ENCODE peak calls at places on chromosome 17, in four cellular contexts. S, Q, B and L are unnamed samples.

GRCh38 chr17:6666077-6666521 is 14.5 kb downstream of the C17orf100 start:
- DNase-seq in S (no peak), Q (peak), B (peak), L (peak)

GRCh38 chr17:40345161-40346034 is 19.1 kb downstream of the GJD3 start:
- DNase-seq in S (no peak), Q (peak), B (peak), L (no peak)

GRCh38 chr17:16986391-16986790 is 14.5 kb upstream of the TNFRSF13B start:
- DNase-seq in S (no peak), Q (no peak), B (no peak), L (no peak)

GRCh38 chr17:55348749-55349354 is 72.8 kb downstream of the MMD start:
- DNase-seq in S (no peak), Q (peak), B (peak), L (peak)

GRCh38 chr17:17456251-17456650 is 20.5 kb upstream of the MED9 start:
- DNase-seq in S (no peak), Q (no peak), B (no peak), L (no peak)

GRCh38 chr17:60910415-60910814 is 232.8 kb downstream of the BCAS3 start:
- DNase-seq in S (no peak), Q (no peak), B (no peak), L (no peak)

GRCh38 chr17:48056246-48056745 is 8.1 kb downstream of the NFE2L1 start:
- DNase-seq in S (no peak), Q (no peak), B (no peak), L (no peak)

GRCh38 chr17:51045616-51046526 is 74.8 kb downstream of the SPAG9 start:
- DNase-seq in S (no peak), Q (peak), B (no peak), L (no peak)

GRCh38 chr17:76090517-76091135 is 11.6 kb downstream of the ZACN start:
- DNase-seq in S (no peak), Q (no peak), B (no peak), L (no peak)

GRCh38 chr17:79944821-79945391 is 90.8 kb downstream of the TBC1D16 start:
- DNase-seq in S (no peak), Q (peak), B (no peak), L (no peak)

GRCh38 chr17:72967263-72967962 is 125.1 kb downstream of the SLC39A11 start:
- DNase-seq in S (no peak), Q (no peak), B (no peak), L (no peak)

GRCh38 chr17:17352836-17353624 is 49.9 kb downstream of the NT5M start:
- DNase-seq in S (no peak), Q (peak), B (no peak), L (no peak)

GRCh38 chr17:45423936-45424335 is 8.7 kb downstream of the ARHGAP27 start:
- DNase-seq in S (no peak), Q (no peak), B (no peak), L (no peak)

GRCh38 chr17:31724026-31724425 is 135.0 kb downstream of the COPRS start:
- DNase-seq in S (no peak), Q (no peak), B (no peak), L (no peak)

GRCh38 chr17:79789943-79790804 is 6.7 kb downstream of the CBX8 start:
- DNase-seq in S (no peak), Q (peak), B (peak), L (no peak)

GRCh38 chr17:60896996-60897395 is 219.3 kb downstream of the BCAS3 start:
- DNase-seq in S (no peak), Q (no peak), B (no peak), L (no peak)

GRCh38 chr17:39950871-39951348 is 11.9 kb upstream of the GSDMA start:
- DNase-seq in S (no peak), Q (no peak), B (no peak), L (no peak)

GRCh38 chr17:15263206-15263579 is 1.9 kb downstream of the PMP22 start:
- DNase-seq in S (no peak), Q (peak), B (no peak), L (no peak)

GRCh38 chr17:43637563-43638323 is 24.0 kb downstream of the MEOX1 start:
- DNase-seq in S (no peak), Q (no peak), B (no peak), L (no peak)

GRCh38 chr17:28807925-28808641 is 34.5 kb downstream of the FAM222B start:
- DNase-seq in S (no peak), Q (no peak), B (no peak), L (no peak)

GRCh38 chr17:72476134-72476533 is 355.3 kb downstream of the SOX9 start:
- DNase-seq in S (no peak), Q (no peak), B (no peak), L (no peak)

GRCh38 chr17:38747385-38748328 is 479 bp downstream of the PCGF2 start:
- DNase-seq in S (no peak), Q (peak), B (peak), L (no peak)

GRCh38 chr17:17907469-17907868 is 64.7 kb downstream of the TOM1L2 start:
- DNase-seq in S (no peak), Q (no peak), B (no peak), L (no peak)

GRCh38 chr17:54900457-54901229 is at the start of gene TOM1L1:
- DNase-seq in S (no peak), Q (peak), B (peak), L (peak)

GRCh38 chr17:37787055-37787720 is 42.3 kb upstream of the HNF1B start:
- DNase-seq in S (no peak), Q (no peak), B (no peak), L (no peak)

GRCh38 chr17:46964315-46965265 is 14.5 kb downstream of the RPRML start:
- DNase-seq in S (no peak), Q (no peak), B (peak), L (no peak)

GRCh38 chr17:80116276-80116922 is 15.0 kb downstream of the GAA start:
- DNase-seq in S (no peak), Q (no peak), B (no peak), L (no peak)

GRCh38 chr17:14204546-14204945 is 32.1 kb downstream of the CDRT15 start:
- DNase-seq in S (no peak), Q (no peak), B (no peak), L (no peak)

GRCh38 chr17:49468827-49469385 is 26.2 kb upstream of the NGFR start:
- DNase-seq in S (no peak), Q (no peak), B (no peak), L (no peak)

GRCh38 chr17:71522383-71522782 is 598.4 kb upstream of the SOX9 start:
- DNase-seq in S (no peak), Q (no peak), B (no peak), L (no peak)

GRCh38 chr17:58187675-58188074 is 4.9 kb upstream of the EPX start:
- DNase-seq in S (no peak), Q (peak), B (no peak), L (no peak)
- TF ChIP-seq REST in S (peak), Q (peak), B (no peak), L (peak)

DNA sequence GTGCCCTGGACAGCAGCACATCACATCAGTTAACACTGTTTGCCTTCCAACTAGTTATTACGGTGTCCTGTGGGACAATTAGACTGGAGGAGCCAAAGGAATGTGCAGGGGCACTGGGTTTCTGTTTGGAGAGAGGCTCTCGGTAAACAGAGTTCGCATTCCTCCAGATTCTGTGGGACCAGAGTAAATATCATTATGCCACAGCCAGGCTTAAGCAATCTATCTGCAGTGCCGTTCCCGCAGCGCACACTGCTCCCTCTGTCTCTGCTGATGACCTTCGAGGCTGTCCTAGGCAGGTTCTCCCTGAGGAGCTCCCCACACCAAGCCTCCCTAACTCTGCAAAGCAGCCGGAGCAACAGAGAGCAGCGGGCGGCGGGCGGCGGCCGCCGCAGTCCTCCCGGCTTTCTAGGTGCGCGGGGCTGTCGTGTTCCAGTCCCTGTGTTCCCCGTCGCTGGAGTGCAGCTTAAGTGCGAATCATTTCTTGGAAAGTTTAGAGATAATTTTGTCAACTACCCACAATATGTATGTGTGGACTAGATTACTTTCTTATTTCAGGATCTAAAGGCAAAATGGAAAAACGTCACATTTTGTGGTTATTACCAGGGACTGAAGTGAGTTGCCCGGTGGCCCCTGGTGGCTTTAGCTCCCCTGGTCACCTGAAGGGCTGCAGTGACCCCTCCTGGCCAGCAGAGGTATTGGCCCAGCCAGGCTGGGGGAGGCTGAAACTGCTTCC is 43.3 kb downstream of the PGS1 start:
- DNase-seq in S (peak), Q (peak), B (peak), L (peak)
- TF ChIP-seq GABPA in S (no peak), Q (no peak), B (no peak), L (no peak)

DNA sequence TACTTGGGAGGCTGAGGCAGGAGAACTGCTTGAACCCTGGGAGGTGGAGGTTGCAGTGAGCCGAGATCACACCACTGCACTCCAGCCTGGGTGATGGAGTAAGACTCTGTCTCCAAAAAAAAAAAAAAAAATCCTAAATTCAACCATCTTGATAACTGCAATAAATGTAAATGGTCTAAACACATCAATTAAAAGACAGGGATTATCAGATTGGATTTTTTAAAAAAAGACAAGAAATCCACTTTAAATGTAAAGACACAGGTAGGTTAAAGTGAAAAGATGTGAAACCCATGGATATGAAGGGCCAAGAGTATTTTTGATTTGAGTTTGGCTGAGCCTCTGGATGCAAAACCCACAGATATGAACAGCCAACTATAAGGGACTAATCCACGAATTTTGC is 64.2 kb upstream of the ATP2A3 start:
- DNase-seq in S (no peak), Q (no peak), B (no peak), L (no peak)
- H3K4me3 ChIP-seq in S (no peak), Q (no peak), B (no peak), L (no peak)

GRCh38 chr17:30116661-30117547 is at the start of gene NSRP1:
- DNase-seq in S (peak), Q (peak), B (peak), L (peak)
- TF ChIP-seq REST in S (no peak), Q (peak), B (no peak), L (peak)

DNA sequence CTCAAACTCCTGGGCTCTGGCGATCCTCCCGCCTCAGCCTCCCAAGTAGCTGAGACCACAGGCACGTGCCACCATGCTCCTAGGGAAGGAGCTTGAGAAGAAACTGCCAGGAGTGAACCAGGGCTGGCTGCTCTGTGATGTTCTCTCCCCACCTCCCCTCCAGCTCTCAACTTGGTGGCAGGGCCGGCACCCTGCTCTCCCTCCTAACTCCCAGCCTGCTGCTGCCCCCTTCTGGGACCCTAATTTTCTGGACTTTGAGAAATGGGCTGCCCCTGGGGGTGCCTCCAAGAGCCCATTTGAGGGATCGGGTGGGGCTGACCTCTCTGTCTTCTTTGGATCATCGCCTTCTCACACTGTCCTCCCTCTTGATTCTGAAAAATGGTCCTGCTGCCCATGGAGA is 14.9 kb upstream of the STAT3 start:
- DNase-seq in S (no peak), Q (peak), B (peak), L (no peak)
- TF ChIP-seq GABPA in S (no peak), Q (no peak), B (no peak), L (no peak)

DNA sequence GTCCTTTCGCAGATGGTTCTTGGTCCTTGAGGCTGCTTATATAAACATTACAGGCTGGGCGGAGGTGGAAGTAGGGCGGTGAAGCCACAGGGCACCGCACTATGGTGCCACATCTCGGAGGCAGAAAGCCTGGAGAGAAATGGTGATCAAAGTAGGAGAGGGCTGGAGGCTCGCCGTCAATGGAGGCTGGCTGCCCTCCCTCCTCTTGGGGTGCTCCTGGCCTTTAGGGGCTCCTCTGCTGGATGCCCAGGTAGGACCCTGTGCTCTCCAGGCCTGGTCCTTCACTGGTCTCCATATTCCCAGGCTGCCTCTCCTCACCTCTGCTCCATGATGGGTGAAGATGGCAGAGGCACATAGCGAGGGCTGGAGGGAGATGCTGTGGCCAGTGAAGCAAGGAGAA is 2.1 kb upstream of the TLCD2 start:
- DNase-seq in S (no peak), Q (no peak), B (no peak), L (no peak)
- H3K4me3 ChIP-seq in S (no peak), Q (no peak), B (no peak), L (no peak)

DNA sequence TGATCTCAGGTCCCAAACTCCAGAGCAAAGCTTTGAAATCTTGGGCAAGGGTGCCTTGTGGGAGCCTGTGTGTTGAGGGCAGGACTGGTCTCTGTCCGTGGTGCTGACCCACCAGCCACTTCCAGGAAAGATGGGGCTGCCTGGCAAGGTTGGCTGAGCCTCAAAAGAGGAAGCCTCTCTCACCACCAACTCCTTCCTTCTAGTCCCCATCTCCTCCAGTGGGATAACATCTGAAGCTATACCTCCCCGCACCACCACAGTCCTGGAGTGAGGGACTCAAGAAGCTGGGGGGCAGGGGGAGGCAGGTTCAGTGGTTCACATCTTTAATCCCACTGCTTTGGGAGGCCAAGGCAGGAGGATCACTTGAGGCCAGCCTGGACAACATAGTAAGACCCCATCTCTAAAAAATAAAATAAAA is 9.1 kb downstream of the GAS2L2 start:
- DNase-seq in S (no peak), Q (peak), B (peak), L (peak)
- TF ChIP-seq REST in S (peak), Q (peak), B (peak), L (peak)